ENCODE peak calls at places on chromosomes 1 and 21, in four cellular contexts. J is adrenal gland, U is right lobe of liver, T is breast epithelium. Z is an unnamed sample.

GRCh38 chr1:201539561-201540404 is 856 bp downstream of the NAV1 start:
- DNase-seq in J (peak; percentile 77), U (no peak), T (peak; percentile 46), Z (peak; percentile 37)

GRCh38 chr1:162023547-162024501 is at the start of gene OLFML2B:
- DNase-seq in J (peak; percentile 74), U (peak; percentile 64), T (no peak), Z (peak; percentile 60)

GRCh38 chr1:78279051-78279450 is 211.7 kb upstream of the PTGFR start:
- DNase-seq in J (no peak), U (no peak), T (no peak), Z (no peak)

GRCh38 chr1:202589190-202589680 is 121.0 kb downstream of the SYT2 start:
- DNase-seq in J (peak; percentile 92), U (peak; percentile 57), T (peak; percentile 96), Z (peak; percentile 73)

GRCh38 chr1:160978510-160978927 is 23.9 kb upstream of the ITLN2 start:
- DNase-seq in J (no peak), U (no peak), T (no peak), Z (peak; percentile 41)

GRCh38 chr21:41877901-41878830 is 978 bp downstream of the PRDM15 start:
- DNase-seq in J (peak; percentile 76), U (no peak), T (peak; percentile 32), Z (peak; percentile 61)

GRCh38 chr1:223141021-223141420 is 2.0 kb downstream of the TLR5 start:
- DNase-seq in J (no peak), U (no peak), T (peak; percentile 63), Z (peak; percentile 22)

GRCh38 chr1:2554621-2555387 is 1.4 kb upstream of the TNFRSF14 start:
- DNase-seq in J (no peak), U (peak; percentile 59), T (no peak), Z (peak; percentile 49)

GRCh38 chr1:5394111-5394510 is 598.1 kb downstream of the NPHP4 start:
- DNase-seq in J (no peak), U (no peak), T (no peak), Z (no peak)

GRCh38 chr1:2283991-2284895 is 56.1 kb downstream of the SKI start:
- DNase-seq in J (peak; percentile 73), U (peak; percentile 74), T (no peak), Z (no peak)

GRCh38 chr1:27574871-27575831 is 28.8 kb downstream of the AHDC1 start:
- DNase-seq in J (peak; percentile 85), U (no peak), T (peak; percentile 46), Z (peak; percentile 66)

GRCh38 chr1:200042437-200043329 is 15.2 kb downstream of the NR5A2 start:
- DNase-seq in J (no peak), U (peak; percentile 86), T (no peak), Z (peak; percentile 70)

GRCh38 chr1:43235451-43236121 is 34.2 kb upstream of the TMEM125 start:
- DNase-seq in J (peak; percentile 42), U (peak; percentile 81), T (peak; percentile 56), Z (peak; percentile 68)

GRCh38 chr1:170149241-170149640 is 3.5 kb downstream of the NTMT2 start:
- DNase-seq in J (no peak), U (no peak), T (no peak), Z (no peak)

GRCh38 chr1:181099152-181100014 is 10.9 kb downstream of the IER5 start:
- DNase-seq in J (no peak), U (no peak), T (no peak), Z (no peak)

GRCh38 chr1:245179706-245180105 is 24.9 kb downstream of the KIF26B start:
- DNase-seq in J (no peak), U (no peak), T (no peak), Z (no peak)

GRCh38 chr1:233211595-233211994 is 83.9 kb downstream of the PCNX2 start:
- DNase-seq in J (no peak), U (no peak), T (no peak), Z (no peak)

GRCh38 chr1:244054924-244055263 is 3.8 kb downstream of the ZBTB18 start:
- DNase-seq in J (no peak), U (no peak), T (no peak), Z (no peak)

GRCh38 chr1:185795181-185795580 is 61.0 kb downstream of the HMCN1 start:
- DNase-seq in J (no peak), U (no peak), T (no peak), Z (no peak)

GRCh38 chr1:17633654-17634053 is 94.2 kb downstream of the ARHGEF10L start:
- DNase-seq in J (no peak), U (no peak), T (no peak), Z (no peak)

GRCh38 chr21:45636459-45636858 is 7.1 kb upstream of the PCBP3 start:
- DNase-seq in J (no peak), U (no peak), T (no peak), Z (no peak)

GRCh38 chr1:44217809-44218410 is 4.6 kb downstream of the DMAP1 start:
- DNase-seq in J (peak; percentile 95), U (peak; percentile 79), T (peak; percentile 56), Z (peak; percentile 88)

GRCh38 chr1:50548243-50548642 is 125.0 kb upstream of the DMRTA2 start:
- DNase-seq in J (no peak), U (no peak), T (no peak), Z (no peak)

GRCh38 chr1:74396942-74397341 is 115.5 kb downstream of the LRRC53 start:
- DNase-seq in J (no peak), U (no peak), T (no peak), Z (no peak)

GRCh38 chr1:175191654-175192053 is 922 bp downstream of the KIAA0040 start:
- DNase-seq in J (no peak), U (no peak), T (no peak), Z (peak; percentile 39)

GRCh38 chr1:62364726-62365125 is 45.5 kb upstream of the KANK4 start:
- DNase-seq in J (no peak), U (no peak), T (no peak), Z (no peak)

GRCh38 chr1:95139039-95139438 is 21.9 kb downstream of the TLCD4 start:
- DNase-seq in J (no peak), U (no peak), T (no peak), Z (no peak)

GRCh38 chr21:21163904-21164303 is 165.7 kb downstream of the NCAM2 start:
- DNase-seq in J (peak; percentile 87), U (peak; percentile 50), T (peak; percentile 27), Z (peak; percentile 40)

GRCh38 chr1:153771241-153771640 is 4.0 kb upstream of the SLC27A3 start:
- DNase-seq in J (no peak), U (no peak), T (no peak), Z (no peak)

GRCh38 chr1:93749894-93750301 is 68.3 kb upstream of the BCAR3 start:
- DNase-seq in J (no peak), U (no peak), T (no peak), Z (no peak)

GRCh38 chr1:159318784-159319551 is 16.8 kb downstream of the FCER1A start:
- DNase-seq in J (no peak), U (no peak), T (no peak), Z (no peak)

GRCh38 chr1:174080819-174081218 is 58.7 kb upstream of the RC3H1 start:
- DNase-seq in J (no peak), U (no peak), T (no peak), Z (no peak)

GRCh38 chr1:116075981-116076380 is 35.2 kb upstream of the MAB21L3 start:
- DNase-seq in J (no peak), U (no peak), T (no peak), Z (no peak)

GRCh38 chr1:10779201-10779600 is 17.2 kb downstream of the CASZ1 start:
- DNase-seq in J (no peak), U (no peak), T (peak; percentile 80), Z (peak; percentile 86)

GRCh38 chr21:41678944-41679343 is 87.9 kb downstream of the RIPK4 start:
- DNase-seq in J (peak; percentile 93), U (peak; percentile 94), T (peak; percentile 98), Z (peak; percentile 96)

GRCh38 chr1:31937300-31938183 is 626 bp downstream of the PTP4A2 start:
- DNase-seq in J (peak; percentile 84), U (peak; percentile 81), T (peak; percentile 69), Z (peak; percentile 82)

GRCh38 chr1:21154717-21155116 is 22.0 kb downstream of the EIF4G3 start:
- DNase-seq in J (no peak), U (no peak), T (no peak), Z (no peak)

GRCh38 chr21:31218830-31219608 is 125.0 kb downstream of the TIAM1 start:
- DNase-seq in J (no peak), U (no peak), T (peak; percentile 68), Z (peak; percentile 43)

GRCh38 chr1:83552820-83553219 is 446.1 kb downstream of the TTLL7 start:
- DNase-seq in J (no peak), U (no peak), T (no peak), Z (no peak)

GRCh38 chr1:83559090-83559489 is 439.8 kb downstream of the TTLL7 start:
- DNase-seq in J (no peak), U (no peak), T (no peak), Z (no peak)

GRCh38 chr1:83559531-83559930 is 439.4 kb downstream of the TTLL7 start:
- DNase-seq in J (no peak), U (no peak), T (no peak), Z (no peak)

GRCh38 chr1:83555871-83556270 is 443.1 kb downstream of the TTLL7 start:
- DNase-seq in J (no peak), U (no peak), T (no peak), Z (no peak)

DNA sequence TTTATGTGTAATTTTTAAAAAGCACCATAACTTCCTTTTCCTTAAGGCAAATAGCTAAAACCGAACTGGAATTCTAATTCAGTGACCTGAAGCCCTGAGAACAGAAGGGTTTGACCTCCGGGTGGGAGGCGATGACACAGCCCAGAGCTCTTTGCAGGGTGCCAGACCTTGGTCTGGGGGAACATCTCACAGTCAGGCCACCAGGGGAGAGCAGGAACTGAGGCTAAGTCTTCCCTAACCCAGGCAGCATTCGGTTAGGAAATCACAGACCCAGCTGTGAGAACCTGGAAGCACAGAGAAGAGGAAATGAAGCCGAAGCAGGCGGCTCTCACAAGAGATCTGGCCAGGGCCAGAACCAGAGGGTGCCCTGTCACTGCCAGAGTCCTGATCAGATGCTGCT is 444.8 kb downstream of the TTLL7 start:
- DNase-seq in J (no peak), U (no peak), T (no peak), Z (no peak)
- H3K9me3 ChIP-seq in J (no peaks in the 10 kb centered on the region), U (no peaks in the 10 kb centered on the region), T (no peaks in the 10 kb centered on the region), Z (no peaks in the 10 kb centered on the region)

DNA sequence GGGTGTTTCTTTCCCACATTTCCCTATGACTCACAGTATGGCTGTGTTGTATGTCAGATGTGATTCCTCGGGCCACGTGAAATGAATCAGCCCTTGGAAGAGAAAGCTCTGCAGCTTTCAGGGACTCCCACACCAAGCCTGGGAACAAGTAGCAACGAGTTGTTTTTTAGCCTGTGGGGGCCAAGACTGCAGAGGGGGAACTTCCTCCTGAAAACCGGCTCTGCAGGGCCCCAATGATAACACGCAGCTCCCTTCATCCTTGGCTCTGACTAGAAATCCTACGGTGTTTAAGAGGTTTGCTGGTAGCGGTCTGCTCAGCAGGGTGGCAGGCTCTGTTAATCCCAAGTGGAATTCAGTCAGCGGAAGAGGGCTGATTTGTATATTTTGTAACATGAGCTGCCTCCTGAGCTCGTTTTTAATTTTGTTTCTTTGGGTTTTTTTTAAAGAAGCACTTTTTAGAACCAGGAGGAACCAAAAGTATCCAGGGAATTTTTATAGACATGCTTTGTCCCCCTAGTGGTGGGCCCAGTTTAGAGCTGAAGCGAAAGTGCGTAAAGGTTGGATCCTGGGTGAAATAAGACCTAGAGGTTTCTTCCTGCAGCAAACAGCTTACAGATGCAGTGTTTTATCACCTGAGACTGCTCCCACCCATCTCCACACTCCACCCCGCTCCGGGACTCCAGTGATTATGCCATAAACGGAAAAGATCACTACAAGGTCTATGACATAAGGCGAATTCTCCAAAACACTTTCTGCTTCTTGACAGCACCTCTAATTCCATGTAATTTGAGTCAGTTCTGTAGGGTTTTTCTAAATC is 48.8 kb downstream of the LAMC2 start:
- DNase-seq in J (peak; percentile 77), U (no peak), T (peak; percentile 82), Z (peak; percentile 33)
- TF ChIP-seq POLR2A in J (no peak), U (no peak), T (no peak), Z (no peak)

GRCh38 chr1:163730366-163730765 is 408.6 kb downstream of the NUF2 start:
- DNase-seq in J (no peak), U (no peak), T (no peak), Z (no peak)
- H3K9me3 ChIP-seq in J (no peaks in the 10 kb centered on the region), U (no peaks in the 10 kb centered on the region), T (no peaks in the 10 kb centered on the region), Z (no peaks in the 10 kb centered on the region)

GRCh38 chr1:206923009-206923960 is 1.5 kb upstream of the FCMR start:
- DNase-seq in J (no peak), U (no peak), T (no peak), Z (peak; percentile 67)
- TF ChIP-seq POLR2A in J (no peak), U (no peak), T (no peak), Z (peak; percentile 56)